ENCODE peak calls at places on chromosomes 6 and 20, in nine cellular contexts. Z is sigmoid colon, X is endothelial cell of umbilical vein, J is SK-N-SH, M is HCT116, E is breast epithelium, F is upper lobe of left lung, I is transverse colon, B is stomach. G is an unnamed sample.

GRCh38 chr6:4323322-4323721 is 187.9 kb upstream of the ECI2 start:
- DNase-seq in B (no peak), E (no peak), Z (no peak), M (no peak), X (no peak), J (no peak), I (no peak), F (no peak), G (peak)

GRCh38 chr6:98828991-98829411 is 5.4 kb upstream of the POU3F2 start:
- DNase-seq in Z (no peak), X (no peak), J (no peak), B (no peak), E (no peak), M (no peak), I (no peak), F (no peak), G (no peak)

GRCh38 chr6:135008941-135009290 is 45.7 kb downstream of the HBS1L start:
- DNase-seq in I (no peak), E (no peak), F (no peak), X (no peak), J (no peak), B (no peak), Z (no peak), M (no peak), G (no peak)

GRCh38 chr20:4064118-4064962 is 49.0 kb upstream of the RNF24 start:
- DNase-seq in M (peak), J (peak), B (peak), I (peak), Z (peak), X (peak), E (peak), F (peak), G (no peak)

GRCh38 chr6:6661191-6661590 is 72.7 kb downstream of the LY86 start:
- DNase-seq in X (no peak), Z (no peak), E (no peak), I (no peak), J (no peak), F (no peak), M (no peak), B (no peak), G (peak)

GRCh38 chr6:113329942-113330897 is 526.9 kb upstream of the MARCKS start:
- DNase-seq in I (no peak), E (no peak), F (no peak), M (no peak), X (no peak), J (no peak), B (no peak), Z (no peak), G (no peak)

GRCh38 chr6:12392490-12392889 is 102.3 kb downstream of the EDN1 start:
- DNase-seq in B (no peak), E (no peak), M (no peak), X (peak), I (no peak), J (no peak), Z (no peak), F (no peak), G (no peak)

GRCh38 chr20:25025091-25025861 is 32.7 kb downstream of the ACSS1 start:
- DNase-seq in B (peak), J (no peak), F (peak), M (no peak), Z (peak), I (peak), X (no peak), E (peak), G (no peak)

GRCh38 chr6:116954335-116954734 is 77.3 kb downstream of the RFX6 start:
- DNase-seq in E (no peak), Z (no peak), J (no peak), X (no peak), F (no peak), B (no peak), I (no peak), M (no peak), G (no peak)

GRCh38 chr6:1894954-1895353 is 285.2 kb downstream of the FOXC1 start:
- DNase-seq in Z (no peak), M (no peak), F (no peak), X (no peak), I (peak), E (no peak), J (no peak), B (peak), G (no peak)

GRCh38 chr6:33639559-33639958 is 18.4 kb downstream of the ITPR3 start:
- DNase-seq in J (no peak), I (no peak), X (no peak), Z (no peak), E (no peak), B (no peak), M (no peak), F (no peak), G (no peak)

GRCh38 chr6:4809999-4810918 is 34.1 kb downstream of the CDYL start:
- DNase-seq in M (peak), I (no peak), J (no peak), E (no peak), B (no peak), Z (no peak), F (no peak), X (peak), G (no peak)

GRCh38 chr6:47663462-47664216 is 34.7 kb upstream of the ADGRF4 start:
- DNase-seq in Z (no peak), J (no peak), E (no peak), F (no peak), X (no peak), M (no peak), B (no peak), I (no peak), G (no peak)

GRCh38 chr20:49656304-49656703 is 57.4 kb downstream of the B4GALT5 start:
- DNase-seq in E (no peak), Z (no peak), M (no peak), X (no peak), F (peak), I (no peak), J (no peak), B (no peak), G (no peak)

GRCh38 chr6:20159781-20160540 is 52.3 kb downstream of the MBOAT1 start:
- DNase-seq in B (no peak), M (no peak), F (no peak), Z (no peak), X (no peak), E (no peak), I (no peak), J (no peak), G (no peak)

GRCh38 chr20:1215386-1216170 is 10.3 kb upstream of the RAD21L1 start:
- DNase-seq in M (no peak), F (no peak), J (no peak), B (no peak), E (no peak), X (no peak), Z (no peak), I (no peak), G (no peak)

GRCh38 chr6:10505529-10505928 is 15.6 kb upstream of the GCNT2 start:
- DNase-seq in B (no peak), F (no peak), X (no peak), Z (no peak), I (no peak), E (no peak), M (no peak), J (no peak), G (no peak)

DNA sequence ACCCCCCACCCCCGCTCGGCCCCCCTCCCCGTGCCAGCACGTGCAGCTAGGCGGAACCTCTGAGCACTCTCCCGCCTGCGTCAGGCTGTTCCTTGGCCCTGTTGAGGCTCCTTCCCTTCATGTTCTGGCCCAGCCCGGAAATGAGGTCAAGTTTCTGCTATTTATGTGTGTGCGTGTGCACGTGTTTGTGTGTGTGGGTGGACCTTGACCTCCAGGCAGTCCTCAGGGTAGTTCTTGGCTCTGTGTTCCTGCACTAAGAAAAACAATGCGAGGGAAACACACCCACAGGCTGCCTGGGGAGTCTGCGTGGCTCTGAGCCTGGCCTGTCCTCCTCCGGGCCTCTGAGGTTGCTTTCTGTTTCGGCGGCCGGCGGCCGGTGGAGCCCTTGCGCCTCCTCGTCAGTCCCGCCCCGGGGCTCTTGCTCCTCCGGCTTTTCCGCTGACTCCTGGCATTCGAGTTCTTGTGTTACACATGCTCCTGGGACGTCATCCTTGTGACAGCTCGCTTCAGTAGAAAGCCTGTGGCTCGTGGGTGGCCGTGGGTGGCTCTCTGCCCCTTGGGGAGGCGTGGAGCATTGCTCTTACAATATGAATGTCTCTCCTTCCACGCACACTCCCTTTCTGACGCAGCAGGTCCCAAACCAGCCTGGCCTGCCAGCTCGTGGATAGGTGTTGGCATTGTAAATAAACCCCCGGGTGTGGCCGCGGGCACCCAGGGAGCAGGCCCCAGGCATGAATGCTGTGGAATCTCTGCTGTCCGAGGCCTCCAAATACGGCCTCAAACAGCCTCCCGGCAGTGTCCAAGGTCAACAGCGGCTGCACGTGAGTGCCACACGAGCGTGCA is 10.0 kb downstream of the SLCO4A1 start:
- DNase-seq in B (peak), X (peak), Z (peak), E (peak), F (peak), M (peak), I (peak), J (peak), G (no peak)
- TF ChIP-seq POLR2AphosphoS5 in B (peak), X (peak), Z (peak), E (peak), F (peak), M (peak), I (peak), J (no peak), G (peak)

DNA sequence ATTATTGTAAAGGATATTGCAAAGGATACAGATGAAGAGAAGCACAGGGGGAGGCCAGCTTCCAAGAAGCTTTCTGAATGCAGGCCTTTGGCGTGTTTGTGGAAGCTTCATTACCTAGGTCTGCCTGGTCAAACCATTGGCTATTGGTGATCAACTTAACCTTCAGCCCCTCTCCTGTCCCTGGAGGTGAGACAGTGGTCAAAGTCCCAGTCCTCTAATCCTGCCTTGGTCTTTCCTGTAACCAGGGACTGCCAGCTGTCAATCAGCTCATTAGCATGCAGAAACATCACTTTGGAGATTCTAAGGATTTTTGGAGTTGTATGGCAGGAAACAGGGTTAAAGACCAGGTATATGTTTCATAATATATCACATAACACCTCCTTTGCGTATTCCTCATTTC is 13.0 kb downstream of the RIN2 start:
- DNase-seq in F (no peak), E (no peak), X (no peak), B (no peak), J (no peak), Z (no peak), I (no peak), M (no peak), G (no peak)
- TF ChIP-seq CTCF in F (no peak), E (no peak), X (no peak), B (no peak), J (no peak), Z (no peak), I (no peak), M (no peak), G (no peak)

GRCh38 chr20:19693508-19693907 is 64.5 kb upstream of the RIN2 start:
- DNase-seq in E (no peak), M (no peak), B (no peak), F (no peak), X (no peak), J (no peak), I (no peak), Z (no peak), G (no peak)

GRCh38 chr20:19692100-19692499 is 66.0 kb upstream of the RIN2 start:
- DNase-seq in E (no peak), X (no peak), B (no peak), Z (no peak), I (no peak), F (no peak), J (no peak), M (no peak), G (no peak)

GRCh38 chr20:19690462-19690861 is 67.6 kb upstream of the RIN2 start:
- DNase-seq in M (no peak), B (no peak), I (no peak), J (no peak), E (no peak), Z (no peak), X (no peak), F (no peak), G (no peak)

GRCh38 chr20:19691125-19691524 is 66.9 kb upstream of the RIN2 start:
- DNase-seq in F (no peak), B (no peak), X (no peak), M (no peak), I (no peak), Z (no peak), J (no peak), E (no peak), G (no peak)

GRCh38 chr20:19692685-19693119 is 65.4 kb upstream of the RIN2 start:
- DNase-seq in J (peak), X (peak), B (peak), I (peak), E (peak), F (peak), M (peak), Z (peak), G (no peak)
- H3K4me3 ChIP-seq in J (peak), X (no peak), B (no peak), I (no peak), E (no peak), F (no peak), M (no peak), Z (no peak), G (no peak)

DNA sequence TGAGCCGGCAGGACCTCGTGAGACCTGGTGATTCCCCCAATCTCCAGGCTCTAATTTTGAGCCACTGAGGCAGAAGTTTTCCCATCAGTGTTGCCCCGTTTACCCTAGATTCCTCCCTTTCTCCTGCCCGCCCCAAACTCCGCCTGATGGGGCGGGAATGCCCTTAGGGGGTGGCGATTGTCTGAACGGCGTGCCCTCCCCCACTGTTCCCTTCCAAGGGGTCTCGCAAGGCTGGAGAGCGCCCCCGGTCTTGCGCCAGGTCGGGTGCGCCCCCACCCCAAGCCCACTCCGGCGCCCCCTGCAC is 495 bp downstream of the ZFP64 start:
- DNase-seq in E (no peak), X (no peak), B (no peak), M (no peak), Z (no peak), F (peak), I (no peak), J (no peak), G (no peak)
- TF ChIP-seq POLR2AphosphoS5 in E (no peak), X (no peak), B (no peak), M (no peak), Z (no peak), F (no peak), I (no peak), J (no peak), G (no peak)

DNA sequence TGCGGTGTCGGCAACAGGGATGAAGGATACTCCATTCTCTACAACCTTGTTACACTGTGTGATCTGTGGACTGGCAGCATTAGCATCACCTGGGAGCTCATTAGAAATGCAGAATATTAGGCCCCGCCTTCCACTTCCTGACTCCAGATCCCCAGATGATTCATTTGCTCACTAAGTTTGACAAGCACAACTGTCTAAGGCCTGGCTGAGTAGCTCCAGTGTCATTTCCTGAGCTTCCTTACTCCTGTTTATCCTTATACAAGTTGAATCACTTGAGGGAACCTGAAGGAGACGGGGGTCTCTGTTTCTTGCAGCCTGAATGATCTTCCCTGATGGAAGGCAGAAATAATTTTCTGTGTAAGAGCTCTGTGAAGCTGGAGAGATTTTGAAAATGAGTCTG is 32.7 kb upstream of the PROKR2 start:
- DNase-seq in M (no peak), F (no peak), E (no peak), Z (no peak), X (peak), B (no peak), I (no peak), J (no peak), G (no peak)
- TF ChIP-seq CTCF in M (no peak), F (no peak), E (no peak), Z (no peak), X (no peak), B (no peak), I (no peak), J (no peak), G (no peak)

GRCh38 chr20:37193226-37193625 is 13.9 kb upstream of the MROH8 start:
- DNase-seq in F (no peak), Z (no peak), I (no peak), E (no peak), J (no peak), X (no peak), M (no peak), B (no peak), G (no peak)

GRCh38 chr20:37188787-37189186 is 9.4 kb upstream of the MROH8 start:
- DNase-seq in B (no peak), M (no peak), I (no peak), Z (no peak), J (no peak), F (no peak), X (no peak), E (no peak), G (no peak)

GRCh38 chr20:37189617-37190016 is 10.3 kb upstream of the MROH8 start:
- DNase-seq in M (no peak), X (peak), E (no peak), F (no peak), J (no peak), I (no peak), B (no peak), Z (no peak), G (no peak)

GRCh38 chr20:37192137-37192854 is 12.9 kb upstream of the MROH8 start:
- DNase-seq in E (peak), B (peak), I (peak), X (peak), Z (peak), J (peak), F (peak), M (peak), G (no peak)

GRCh38 chr20:37190354-37190753 is 11.0 kb upstream of the MROH8 start:
- DNase-seq in B (no peak), E (no peak), M (no peak), F (no peak), Z (no peak), I (no peak), X (no peak), J (no peak), G (no peak)
- H3K4me3 ChIP-seq in B (no peak), E (no peak), M (no peak), F (no peak), Z (no peak), I (no peak), X (no peak), J (no peak), G (no peak)

G was measured in vagina.